ENCODE peak calls at places on chromosomes 2 and 18, in four cellular contexts. W, G, T and O are unnamed samples.

GRCh38 chr18:57141208-57142129 is 5.4 kb upstream of the BOD1L2 start:
- DNase-seq in W (peak), G (no peak), T (no peak), O (no peak)

GRCh38 chr18:48946329-48946835 is 4.4 kb downstream of the SMAD7 start:
- DNase-seq in W (no peak), G (peak), T (peak), O (no peak)

GRCh38 chr2:209259767-209260166 is 164.1 kb upstream of the MAP2 start:
- DNase-seq in W (no peak), G (no peak), T (no peak), O (no peak)

GRCh38 chr2:155871940-155872339 is 460.6 kb downstream of the NR4A2 start:
- DNase-seq in W (no peak), G (no peak), T (no peak), O (no peak)

GRCh38 chr2:166614027-166614426 is 120.0 kb upstream of the SCN7A start:
- DNase-seq in W (no peak), G (no peak), T (no peak), O (peak)

GRCh38 chr2:177334940-177335543 is 57.5 kb upstream of the AGPS start:
- DNase-seq in W (peak), G (peak), T (peak), O (peak)

GRCh38 chr2:117359266-117359970 is 455.1 kb upstream of the DDX18 start:
- DNase-seq in W (no peak), G (no peak), T (no peak), O (no peak)

GRCh38 chr18:41747723-41748242 is 207.3 kb upstream of the PIK3C3 start:
- DNase-seq in W (no peak), G (no peak), T (no peak), O (no peak)

GRCh38 chr2:156687715-156688114 is 251.5 kb downstream of the GPD2 start:
- DNase-seq in W (no peak), G (peak), T (no peak), O (no peak)

GRCh38 chr2:188897096-188897495 is 77.1 kb upstream of the COL3A1 start:
- DNase-seq in W (no peak), G (peak), T (no peak), O (no peak)

GRCh38 chr18:8052237-8052701 is 485.2 kb downstream of the PTPRM start:
- DNase-seq in W (no peak), G (peak), T (peak), O (no peak)

GRCh38 chr2:148756292-148756975 is 111.9 kb downstream of the EPC2 start:
- DNase-seq in W (no peak), G (peak), T (no peak), O (no peak)

GRCh38 chr2:48600917-48601316 is 16.7 kb upstream of the GTF2A1L start:
- DNase-seq in W (no peak), G (peak), T (no peak), O (no peak)

GRCh38 chr2:207779523-207779922 is 9.8 kb upstream of the FZD5 start:
- DNase-seq in W (peak), G (no peak), T (no peak), O (no peak)

GRCh38 chr2:75100011-75100680 is 99.2 kb downstream of the TACR1 start:
- DNase-seq in W (no peak), G (peak), T (no peak), O (no peak)

GRCh38 chr18:48762836-48763713 is 187.7 kb downstream of the SMAD7 start:
- DNase-seq in W (no peak), G (no peak), T (no peak), O (no peak)

GRCh38 chr2:119196301-119197124 is 27.1 kb upstream of the STEAP3 start:
- DNase-seq in W (no peak), G (no peak), T (no peak), O (peak)

GRCh38 chr2:190465060-190465459 is 56.9 kb downstream of the MFSD6 start:
- DNase-seq in W (no peak), G (no peak), T (peak), O (no peak)

GRCh38 chr2:190534310-190535118 is at the start of gene NEMP2:
- DNase-seq in W (peak), G (peak), T (peak), O (peak)

GRCh38 chr2:237222178-237222577 is 136.5 kb downstream of the COPS8 start:
- DNase-seq in W (no peak), G (peak), T (no peak), O (no peak)

GRCh38 chr2:68352651-68353386 is 12.3 kb upstream of the PLEK start:
- DNase-seq in W (peak), G (no peak), T (no peak), O (no peak)

GRCh38 chr2:81645750-81646301 is 1341.3 kb upstream of the LRRTM1 start:
- DNase-seq in W (no peak), G (no peak), T (no peak), O (no peak)

GRCh38 chr2:207768168-207768890 is 1.4 kb downstream of the FZD5 start:
- DNase-seq in W (no peak), G (no peak), T (no peak), O (peak)

GRCh38 chr2:222302178-222303018 is 3.6 kb upstream of the PAX3 start:
- DNase-seq in W (no peak), G (no peak), T (no peak), O (peak)

GRCh38 chr2:220127311-220127710 is 499.9 kb downstream of the SLC4A3 start:
- DNase-seq in W (no peak), G (no peak), T (no peak), O (no peak)

GRCh38 chr2:217691920-217692666 is 310.7 kb downstream of the TNS1 start:
- DNase-seq in W (no peak), G (peak), T (no peak), O (no peak)

GRCh38 chr2:219218279-219219112 is at the start of gene ABCB6:
- DNase-seq in W (peak), G (peak), T (peak), O (peak)

GRCh38 chr2:119809329-119810038 is 49.8 kb downstream of the PTPN4 start:
- DNase-seq in W (no peak), G (peak), T (no peak), O (no peak)

GRCh38 chr18:59267511-59268126 is 5.6 kb downstream of the RAX start:
- DNase-seq in W (no peak), G (no peak), T (no peak), O (peak)

GRCh38 chr2:62919041-62919440 is 131.6 kb upstream of the OTX1 start:
- DNase-seq in W (peak), G (no peak), T (no peak), O (no peak)

GRCh38 chr2:130842770-130843169 is 6.1 kb downstream of the ARHGEF4 start:
- DNase-seq in W (no peak), G (no peak), T (no peak), O (peak)

GRCh38 chr2:86695053-86695691 is 24.9 kb upstream of the RMND5A start:
- DNase-seq in W (peak), G (peak), T (no peak), O (no peak)

GRCh38 chr2:167135691-167136090 is 247.4 kb downstream of the XIRP2 start:
- DNase-seq in W (no peak), G (peak), T (peak), O (no peak)

DNA sequence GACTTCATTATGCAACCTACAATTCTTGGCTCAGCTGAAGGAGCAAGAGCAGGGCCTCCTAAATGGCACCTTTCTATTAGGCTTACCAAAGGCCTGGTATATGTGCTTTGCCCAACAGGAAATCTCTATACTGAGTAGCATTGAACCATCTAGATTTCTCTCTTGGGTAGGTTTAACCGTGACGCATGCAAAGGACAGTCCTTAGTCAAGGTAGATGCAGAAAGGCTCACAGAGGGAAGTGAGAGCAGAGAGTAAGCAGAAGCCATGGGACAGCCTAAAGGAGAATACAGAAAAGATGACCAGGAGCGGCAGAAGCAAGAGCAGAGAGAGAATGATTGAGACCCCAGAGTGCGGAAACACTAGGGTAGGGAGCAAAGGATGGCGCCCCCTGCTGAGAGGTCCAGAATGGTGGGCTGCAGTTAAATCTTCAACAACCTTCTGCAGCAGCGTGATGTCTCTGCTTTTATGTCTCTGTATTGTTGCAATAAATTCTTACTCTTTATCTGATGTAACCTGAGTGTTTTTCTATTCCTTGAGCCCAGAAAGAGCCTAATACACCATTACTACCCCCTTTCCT is 4.7 kb upstream of the OSBPL1A start:
- DNase-seq in W (peak), G (no peak), T (no peak), O (no peak)
- TF ChIP-seq CTCF in W (peak), G (peak), T (peak), O (peak)

GRCh38 chr18:9336827-9337226 is 2.3 kb downstream of the TWSG1 start:
- DNase-seq in W (no peak), G (no peak), T (no peak), O (no peak)

GRCh38 chr18:9334351-9335254 is at the start of gene TWSG1:
- DNase-seq in W (peak), G (peak), T (peak), O (peak)

GRCh38 chr18:9335255-9336045 is 877 bp downstream of the TWSG1 start:
- DNase-seq in W (peak), G (peak), T (no peak), O (peak)

GRCh38 chr18:9340472-9340871 is 5.9 kb downstream of the TWSG1 start:
- DNase-seq in W (no peak), G (no peak), T (no peak), O (no peak)

DNA sequence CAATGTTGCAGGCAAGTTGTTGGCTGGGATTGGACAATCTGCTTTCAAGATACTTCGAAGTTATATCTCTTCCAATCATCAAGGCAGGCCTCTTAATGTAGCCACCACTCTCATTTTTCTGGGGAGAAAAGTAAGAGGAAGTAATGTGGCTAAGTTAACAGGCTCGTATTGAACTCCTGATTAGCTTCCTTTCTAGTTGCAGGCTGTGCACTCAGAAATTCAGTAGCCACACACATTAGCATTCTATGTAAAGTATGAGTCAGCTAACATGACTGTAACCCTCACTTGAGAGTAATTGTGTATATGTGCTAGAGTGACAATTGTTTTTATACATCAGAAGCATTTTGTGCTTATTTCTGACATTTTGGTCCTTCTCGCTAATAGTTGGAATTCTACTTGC is 3.3 kb downstream of the TWSG1 start:
- DNase-seq in W (peak), G (peak), T (no peak), O (no peak)
- H3K4me2 ChIP-seq in W (peak), G (peak), T (no peak), O (no peak)

DNA sequence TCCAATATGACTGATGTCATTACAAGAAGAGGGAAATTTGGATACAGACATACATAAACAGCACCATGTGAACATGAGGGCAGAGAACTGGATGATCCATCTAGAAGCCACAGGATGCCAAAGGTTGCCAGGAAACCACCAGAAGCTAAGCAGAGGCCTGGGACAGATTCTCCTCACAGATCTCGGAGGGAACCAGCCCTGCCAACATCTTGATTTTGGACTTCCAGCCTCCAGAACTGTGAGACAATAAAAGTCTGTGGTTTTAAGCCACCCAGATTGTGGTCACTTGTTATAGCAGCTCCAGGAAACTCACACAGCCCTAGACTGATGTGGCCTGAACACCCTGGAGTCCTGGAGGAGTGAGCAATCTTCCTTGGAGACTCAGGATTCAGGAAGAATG is 351.6 kb downstream of the EIPR1 start:
- DNase-seq in W (no peak), G (no peak), T (no peak), O (no peak)
- H3K9ac ChIP-seq in W (no peak), G (no peak), T (no peak), O (no peak)

GRCh38 chr2:200702646-200703118 is 109.0 kb upstream of the BZW1 start:
- DNase-seq in W (no peak), G (no peak), T (peak), O (no peak)

GRCh38 chr2:200705305-200705985 is 106.3 kb upstream of the BZW1 start:
- DNase-seq in W (peak), G (peak), T (no peak), O (peak)

GRCh38 chr2:200702044-200702443 is 109.7 kb upstream of the BZW1 start:
- DNase-seq in W (no peak), G (no peak), T (no peak), O (no peak)

GRCh38 chr2:200703926-200704637 is 107.6 kb upstream of the BZW1 start:
- DNase-seq in W (no peak), G (no peak), T (no peak), O (no peak)

DNA sequence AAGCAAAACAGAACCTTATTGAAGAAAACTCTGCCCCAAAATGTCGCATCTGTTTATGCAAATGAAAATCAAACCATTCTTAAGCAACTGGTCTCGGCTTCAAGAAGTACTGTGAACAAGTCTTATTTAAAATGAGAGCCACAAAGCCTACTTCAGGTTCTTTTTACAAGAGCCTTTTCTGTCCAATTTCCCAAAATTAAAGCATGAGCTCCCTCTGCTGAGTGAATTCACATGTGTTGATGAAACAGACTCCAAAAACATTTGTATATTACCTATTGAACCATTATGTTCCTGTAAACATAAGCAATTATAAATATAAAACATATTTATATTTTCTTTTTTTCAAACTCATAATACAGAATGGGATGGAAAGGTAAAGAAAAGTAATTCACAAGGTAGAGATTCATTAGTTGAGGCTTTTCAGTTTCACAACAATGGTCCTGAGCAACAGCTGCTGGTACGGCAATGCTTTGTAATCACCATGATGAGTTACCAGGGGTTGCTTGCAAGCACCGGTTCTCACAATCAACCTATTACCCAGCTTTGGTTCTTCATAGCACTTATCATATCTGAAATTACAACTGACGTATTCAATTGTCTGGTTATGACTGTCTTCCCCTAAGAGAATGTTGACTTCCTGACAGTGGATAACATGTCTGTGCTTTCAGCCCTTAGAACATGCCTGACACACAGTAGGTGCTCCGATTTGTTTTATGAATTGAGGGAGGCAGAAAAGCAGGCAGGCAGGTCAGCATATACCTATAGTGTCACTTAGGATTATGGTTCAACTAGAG is 108.4 kb upstream of the BZW1 start:
- DNase-seq in W (peak), G (peak), T (peak), O (peak)
- TF ChIP-seq CTCF in W (peak), G (peak), T (peak), O (peak)

GRCh38 chr2:46828491-46829239 is 86.9 kb downstream of the MCFD2 start:
- DNase-seq in W (no peak), G (no peak), T (no peak), O (no peak)

GRCh38 chr2:46831037-46831868 is 84.4 kb downstream of the MCFD2 start:
- DNase-seq in W (no peak), G (peak), T (no peak), O (no peak)

GRCh38 chr2:46827274-46827930 is 88.2 kb downstream of the MCFD2 start:
- DNase-seq in W (no peak), G (peak), T (no peak), O (no peak)

GRCh38 chr2:46828039-46828438 is 87.6 kb downstream of the MCFD2 start:
- DNase-seq in W (no peak), G (no peak), T (no peak), O (no peak)

DNA sequence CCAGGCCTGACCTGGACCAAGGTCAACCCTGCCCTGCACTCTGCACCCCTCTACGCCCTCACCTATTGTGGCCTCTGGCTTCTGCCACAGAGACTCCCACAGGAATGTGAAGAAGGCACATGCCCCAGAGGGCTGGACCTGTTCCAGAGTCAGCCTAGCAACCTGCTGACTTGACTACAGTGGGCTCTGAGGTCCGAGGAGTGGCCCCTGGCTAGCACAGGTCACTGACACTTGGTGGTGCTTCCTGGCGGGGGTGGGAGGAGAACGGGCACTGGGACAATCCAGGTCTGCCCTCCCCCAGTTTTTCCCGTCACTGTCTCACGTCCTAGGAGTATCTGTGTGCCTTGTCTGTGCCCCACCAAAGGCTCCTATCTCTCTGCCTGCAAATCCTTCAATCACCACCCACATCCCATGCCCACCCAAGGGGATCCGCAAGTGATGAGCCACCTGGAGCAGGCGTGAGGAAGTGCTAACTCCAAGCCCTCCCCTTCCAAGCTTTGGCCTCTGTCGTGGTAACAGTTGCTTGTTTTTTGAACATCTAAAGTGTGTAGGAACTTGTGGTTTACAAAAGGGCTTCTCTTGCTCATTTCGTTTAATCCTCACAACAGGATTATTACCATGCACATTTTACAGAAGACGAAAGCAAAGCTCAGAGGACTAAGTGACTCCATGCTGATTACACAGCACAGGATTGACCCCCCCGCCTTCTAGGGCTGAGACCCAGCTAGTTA is 86.2 kb downstream of the MCFD2 start:
- DNase-seq in W (no peak), G (no peak), T (no peak), O (no peak)
- H3K4me2 ChIP-seq in W (no peak), G (no peak), T (no peak), O (no peak)

GRCh38 chr2:71070294-71071025 is 2.0 kb downstream of the NAGK start:
- DNase-seq in W (peak), G (peak), T (no peak), O (peak)
- H3K9ac ChIP-seq in W (no peak), G (no peak), T (no peak), O (no peak)

GRCh38 chr2:241595600-241596140 is 37.1 kb downstream of the BOK start:
- DNase-seq in W (no peak), G (no peak), T (no peak), O (peak)
- TF ChIP-seq CTCF in W (no peak), G (peak), T (no peak), O (peak)

GRCh38 chr2:61460168-61460567 is 10.7 kb downstream of the USP34 start:
- DNase-seq in W (no peak), G (peak), T (no peak), O (no peak)
- H3K4me2 ChIP-seq in W (no peak), G (no peak), T (no peak), O (no peak)

GRCh38 chr2:180660207-180660606 is 320.2 kb upstream of the UBE2E3 start:
- DNase-seq in W (no peak), G (no peak), T (no peak), O (no peak)
- H3K9ac ChIP-seq in W (no peak), G (no peak), T (no peak), O (no peak)